ENCODE peak calls at places on chromosome 1, in six cellular contexts. S, F, C, R, N and J are unnamed samples.

GRCh38 chr1:25804244-25804963 is 4.4 kb downstream of the SELENON start:
- DNase-seq in F (no peak), R (no peak), N (no peak), C (no peak), S (peak; percentile 14), J (no peak)

GRCh38 chr1:24964811-24965570 is 34.9 kb upstream of the RUNX3 start:
- DNase-seq in N (no peak), S (no peak), C (peak; percentile 20), R (peak; percentile 86), F (no peak), J (peak; percentile 84)

GRCh38 chr1:24929091-24929875 is 793 bp downstream of the RUNX3 start:
- DNase-seq in S (peak; percentile 69), N (no peak), F (no peak), C (no peak), R (no peak), J (peak; percentile 57)

GRCh38 chr1:86380257-86380861 is 15.8 kb downstream of the ODF2L start:
- DNase-seq in F (no peak), S (no peak), C (no peak), N (peak; percentile 47), R (no peak), J (no peak)

GRCh38 chr1:155859881-155860841 is 794 bp downstream of the SYT11 start:
- DNase-seq in F (peak; percentile 93), S (peak; percentile 63), R (peak; percentile 38), C (peak; percentile 39), N (peak; percentile 79), J (peak; percentile 52)

GRCh38 chr1:101238681-101239094 is 1.9 kb downstream of the S1PR1 start:
- DNase-seq in N (no peak), C (peak; percentile 12), S (peak; percentile 88), F (peak; percentile 26), R (peak; percentile 96), J (peak; percentile 65)

GRCh38 chr1:35726814-35727433 is 8.2 kb upstream of the C1orf216 start:
- DNase-seq in C (no peak), S (no peak), N (peak; percentile 32), F (no peak), R (no peak), J (no peak)

GRCh38 chr1:90512441-90512840 is 204.7 kb downstream of the BARHL2 start:
- DNase-seq in S (no peak), R (no peak), C (no peak), N (no peak), F (no peak), J (no peak)

GRCh38 chr1:200452850-200453543 is 43.2 kb upstream of the ZNF281 start:
- DNase-seq in F (no peak), S (no peak), C (no peak), R (no peak), N (no peak), J (no peak)

GRCh38 chr1:230186874-230187273 is 119.8 kb downstream of the GALNT2 start:
- DNase-seq in F (no peak), S (no peak), R (no peak), C (no peak), N (no peak), J (no peak)

GRCh38 chr1:1000357-1001056 is 610 bp upstream of the HES4 start:
- DNase-seq in R (no peak), C (no peak), S (peak; percentile 90), N (no peak), F (no peak), J (peak; percentile 57)

GRCh38 chr1:4963251-4963650 is 308.8 kb downstream of the AJAP1 start:
- DNase-seq in N (no peak), R (no peak), S (no peak), C (peak; percentile 21), F (no peak), J (no peak)

GRCh38 chr1:215119071-215119470 is 36.5 kb downstream of the KCNK2 start:
- DNase-seq in R (no peak), N (no peak), S (no peak), C (no peak), F (no peak), J (no peak)

GRCh38 chr1:203760506-203760905 is 4.5 kb upstream of the LAX1 start:
- DNase-seq in F (no peak), C (no peak), N (no peak), S (no peak), R (no peak), J (no peak)

GRCh38 chr1:22239378-22239777 is 96.5 kb upstream of the WNT4 start:
- DNase-seq in S (peak; percentile 43), C (no peak), F (no peak), R (no peak), N (no peak), J (no peak)

GRCh38 chr1:58031416-58031815 is 515.1 kb downstream of the OMA1 start:
- DNase-seq in N (no peak), R (no peak), C (no peak), S (no peak), F (no peak), J (no peak)

GRCh38 chr1:54837002-54837853 is 36.1 kb upstream of the TTC22 start:
- DNase-seq in F (no peak), N (no peak), C (no peak), S (no peak), R (no peak), J (no peak)

GRCh38 chr1:38938722-38939260 is 2.8 kb downstream of the RHBDL2 start:
- DNase-seq in N (no peak), S (no peak), R (no peak), C (no peak), F (no peak), J (no peak)

GRCh38 chr1:22557341-22557950 is 5.8 kb upstream of the EPHA8 start:
- DNase-seq in F (no peak), R (no peak), N (peak; percentile 83), C (no peak), S (no peak), J (no peak)

GRCh38 chr1:29900727-29901126 is 664.4 kb downstream of the PTPRU start:
- DNase-seq in N (no peak), C (no peak), S (no peak), R (no peak), F (no peak), J (no peak)

GRCh38 chr1:2548068-2548589 is 8.0 kb upstream of the TNFRSF14 start:
- DNase-seq in F (peak; percentile 59), S (no peak), R (peak; percentile 77), N (no peak), C (peak; percentile 22), J (peak; percentile 62)

GRCh38 chr1:164685656-164686055 is 126.7 kb downstream of the PBX1 start:
- DNase-seq in S (no peak), R (no peak), N (no peak), F (no peak), C (no peak), J (no peak)

GRCh38 chr1:169427081-169427611 is at the start of gene CCDC181:
- DNase-seq in C (no peak), R (peak; percentile 21), S (peak; percentile 62), N (peak; percentile 82), F (peak; percentile 36), J (no peak)

GRCh38 chr1:206422525-206422924 is 47.8 kb upstream of the IKBKE start:
- DNase-seq in S (no peak), F (no peak), N (no peak), R (no peak), C (no peak), J (no peak)

GRCh38 chr1:77796695-77797405 is 17.4 kb downstream of the MIGA1 start:
- DNase-seq in F (peak; percentile 4), R (no peak), S (no peak), N (no peak), C (no peak), J (no peak)

GRCh38 chr1:81867235-81867634 is 66.5 kb downstream of the ADGRL2 start:
- DNase-seq in F (no peak), C (no peak), S (no peak), R (no peak), N (no peak), J (no peak)

GRCh38 chr1:94895518-94895917 is 31.4 kb downstream of the CNN3 start:
- DNase-seq in F (no peak), N (no peak), R (no peak), S (no peak), C (no peak), J (no peak)

GRCh38 chr1:1907098-1907736 is 7.8 kb upstream of the CALML6 start:
- DNase-seq in C (no peak), N (no peak), F (no peak), S (peak; percentile 84), R (no peak), J (no peak)